ENCODE peak calls at places on chromosomes 7 and 10, in four cellular contexts. W is K562, U is endothelial cell of umbilical vein, E is breast epithelium. Z is an unnamed sample.

GRCh38 chr10:102231357-102232318 is 5.5 kb downstream of the ELOVL3 start:
- DNase-seq in E (no peak), U (peak), W (peak), Z (peak)

GRCh38 chr7:90621130-90621891 is 25.2 kb downstream of the CDK14 start:
- DNase-seq in E (no peak), W (no peak), U (no peak), Z (no peak)

GRCh38 chr7:132065193-132065972 is 509.0 kb upstream of the PODXL start:
- DNase-seq in E (no peak), W (no peak), U (peak), Z (no peak)

GRCh38 chr10:130560573-130560972 is 424.4 kb downstream of the GLRX3 start:
- DNase-seq in W (no peak), U (no peak), E (no peak), Z (no peak)

GRCh38 chr7:23418046-23418445 is 52.2 kb downstream of the IGF2BP3 start:
- DNase-seq in E (no peak), W (peak), U (peak), Z (no peak)

GRCh38 chr10:70832236-70832635 is 16.5 kb downstream of the SGPL1 start:
- DNase-seq in U (no peak), E (no peak), W (no peak), Z (no peak)

GRCh38 chr10:34549001-34549400 is 266.1 kb downstream of the PARD3 start:
- DNase-seq in W (no peak), E (no peak), U (no peak), Z (no peak)

GRCh38 chr7:19713676-19714075 is 4.8 kb upstream of the POLR1F start:
- DNase-seq in W (peak), E (no peak), U (peak), Z (no peak)

GRCh38 chr10:125284875-125285597 is 124.7 kb upstream of the CTBP2 start:
- DNase-seq in W (peak), U (no peak), E (no peak), Z (no peak)

GRCh38 chr7:38169862-38170261 is 8.2 kb upstream of the STARD3NL start:
- DNase-seq in U (peak), W (no peak), E (no peak), Z (no peak)

GRCh38 chr10:109899578-109900355 is 23.5 kb downstream of the XPNPEP1 start:
- DNase-seq in W (no peak), E (no peak), U (peak), Z (no peak)

GRCh38 chr10:42952931-42953683 is 123.8 kb upstream of the RET start:
- DNase-seq in W (no peak), U (no peak), E (peak), Z (no peak)

GRCh38 chr7:29879609-29880008 is 73.3 kb downstream of the WIPF3 start:
- DNase-seq in W (no peak), E (no peak), U (no peak), Z (no peak)

GRCh38 chr10:103441206-103441605 is 11.0 kb downstream of the CALHM2 start:
- DNase-seq in E (no peak), W (no peak), U (no peak), Z (no peak)

GRCh38 chr7:114784756-114785155 is 137.1 kb upstream of the MDFIC start:
- DNase-seq in E (no peak), U (no peak), W (no peak), Z (no peak)

GRCh38 chr10:13475124-13475523 is 53.7 kb downstream of the BEND7 start:
- DNase-seq in W (no peak), E (no peak), U (no peak), Z (no peak)

GRCh38 chr7:8620169-8620568 is 186.8 kb downstream of the NXPH1 start:
- DNase-seq in W (no peak), E (no peak), U (no peak), Z (no peak)

GRCh38 chr7:37201003-37201875 is 247.4 kb downstream of the ELMO1 start:
- DNase-seq in E (peak), W (peak), U (peak), Z (peak)

GRCh38 chr7:106167439-106168136 is 55.5 kb upstream of the SYPL1 start:
- DNase-seq in W (no peak), U (no peak), E (no peak), Z (no peak)

GRCh38 chr7:128809363-128809762 is 17.6 kb downstream of the CCDC136 start:
- DNase-seq in U (no peak), W (peak), E (no peak), Z (no peak)

GRCh38 chr10:82150123-82150900 is 275.3 kb downstream of the NRG3 start:
- DNase-seq in E (no peak), W (no peak), U (peak), Z (no peak)

GRCh38 chr10:86592413-86592812 is 61.9 kb upstream of the OPN4 start:
- DNase-seq in W (no peak), U (no peak), E (no peak), Z (no peak)

GRCh38 chr7:125425507-125425906 is 495.9 kb upstream of the POT1 start:
- DNase-seq in U (no peak), W (no peak), E (no peak), Z (no peak)
- TF ChIP-seq POLR2AphosphoS5 in U (no peak), W (no peak), E (no peak), Z (no peak)

DNA sequence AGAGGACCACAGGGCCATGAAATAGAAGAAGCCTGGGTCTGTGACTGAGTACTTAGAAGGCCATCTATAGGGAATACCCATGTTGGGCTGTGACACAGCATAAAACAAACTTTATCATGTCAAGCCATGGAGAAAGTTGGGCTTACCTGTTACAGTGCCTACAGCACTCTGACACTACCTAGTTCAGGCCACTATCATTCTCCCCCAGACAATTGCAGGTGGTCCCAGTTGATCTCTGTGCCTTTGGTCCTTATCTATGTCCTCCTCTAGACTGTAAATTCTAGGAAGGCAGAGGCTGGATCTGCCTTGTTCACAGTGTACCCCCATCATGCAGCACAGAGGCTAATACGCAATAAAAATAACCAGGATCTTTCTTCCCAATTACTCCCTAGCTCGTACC is 69.1 kb downstream of the GCC1 start:
- DNase-seq in E (no peak), U (no peak), W (no peak), Z (no peak)
- TF ChIP-seq POLR2A in E (no peak), U (no peak), W (no peak), Z (no peak)

GRCh38 chr7:35036361-35037171 is 719 bp downstream of the DPY19L1 start:
- DNase-seq in W (peak), U (peak), E (peak), Z (peak)
- TF ChIP-seq POLR2AphosphoS5 in W (no peak), U (no peak), E (no peak), Z (no peak)

DNA sequence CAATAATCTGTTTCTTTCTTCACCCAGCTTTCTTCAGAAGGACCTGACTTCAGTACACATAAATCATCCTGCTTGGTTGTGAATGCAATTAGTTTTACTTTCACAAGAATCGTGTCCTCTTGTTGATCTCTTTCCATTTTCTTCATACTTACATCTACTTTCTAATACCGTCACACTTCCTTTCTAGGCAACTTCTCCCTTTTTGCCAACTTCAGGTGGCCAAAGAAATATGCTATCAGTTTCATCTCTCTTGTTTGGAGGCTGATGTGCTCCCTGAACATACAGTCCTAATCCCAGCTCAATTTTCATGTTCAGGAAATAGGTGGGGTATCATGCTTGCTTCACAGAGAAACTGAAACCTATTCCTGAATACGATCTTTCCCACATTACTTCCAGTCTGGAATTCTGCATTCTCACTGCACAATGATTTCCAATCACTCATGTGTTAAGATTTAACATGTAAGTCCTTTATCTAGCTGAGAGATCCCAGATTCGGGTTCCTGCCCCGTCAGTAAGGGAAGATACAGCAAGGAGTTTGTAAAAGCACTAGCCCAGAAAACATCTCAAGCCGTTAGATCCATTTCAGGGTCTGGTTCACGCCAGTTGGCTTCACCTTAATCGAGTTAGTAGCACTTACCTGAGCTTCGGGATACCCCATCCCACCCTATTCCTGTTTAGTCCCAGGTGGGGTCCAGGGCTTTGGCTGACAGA is 994 bp downstream of the SLC25A28 start:
- DNase-seq in E (no peak), W (no peak), U (peak), Z (no peak)
- TF ChIP-seq POLR2A in E (no peak), W (no peak), U (no peak), Z (no peak)

GRCh38 chr7:13911920-13912319 is 77.5 kb downstream of the ETV1 start:
- DNase-seq in E (no peak), U (peak), W (no peak), Z (no peak)
- TF ChIP-seq POLR2AphosphoS5 in E (no peak), U (no peak), W (no peak), Z (no peak)